ENCODE peak calls at places on chromosomes 4 and X, in five cellular contexts. U is foreskin fibroblast, V is fibroblast of villous mesenchyme, H is WTC11, B is body of pancreas. L is an unnamed sample.

GRCh38 chrX:149274516-149275105 is 230.5 kb downstream of the IDS start:
- DNase-seq in V (no peak), B (no peak), H (no peak), U (peak), L (no peak)

GRCh38 chr4:177554966-177555574 is 112.8 kb upstream of the AGA start:
- DNase-seq in B (peak), V (peak), H (no peak), U (peak), L (peak)

GRCh38 chrX:31181377-31182038 is 109.7 kb upstream of the FTHL17 start:
- DNase-seq in H (no peak), V (no peak), B (no peak), U (no peak), L (no peak)

GRCh38 chrX:8668797-8669196 is 63.1 kb downstream of the ANOS1 start:
- DNase-seq in B (no peak), V (no peak), H (no peak), U (no peak), L (no peak)

GRCh38 chr4:130563185-130563890 is 1467.4 kb downstream of the C4orf33 start:
- DNase-seq in B (peak), H (peak), V (peak), U (peak), L (peak)

GRCh38 chrX:101478366-101478765 is 6.9 kb upstream of the ARMCX4 start:
- DNase-seq in B (no peak), V (no peak), H (no peak), U (peak), L (no peak)

GRCh38 chrX:51608071-51608470 is 10.6 kb downstream of the CENPVL3 start:
- DNase-seq in B (no peak), V (peak), H (no peak), U (peak), L (no peak)

GRCh38 chr4:142373610-142374009 is 472.5 kb downstream of the INPP4B start:
- DNase-seq in H (no peak), U (peak), V (peak), B (no peak), L (no peak)

GRCh38 chr4:176340871-176341685 is 21.3 kb downstream of the SPCS3 start:
- DNase-seq in B (no peak), V (peak), H (no peak), U (peak), L (peak)

GRCh38 chr4:88528861-88529260 is 5.3 kb upstream of the PYURF start:
- DNase-seq in B (no peak), V (no peak), H (no peak), U (peak), L (no peak)
- TF ChIP-seq CTCF in B (no peak), V (no peak), H (no peak), U (no peak), L (peak)

DNA sequence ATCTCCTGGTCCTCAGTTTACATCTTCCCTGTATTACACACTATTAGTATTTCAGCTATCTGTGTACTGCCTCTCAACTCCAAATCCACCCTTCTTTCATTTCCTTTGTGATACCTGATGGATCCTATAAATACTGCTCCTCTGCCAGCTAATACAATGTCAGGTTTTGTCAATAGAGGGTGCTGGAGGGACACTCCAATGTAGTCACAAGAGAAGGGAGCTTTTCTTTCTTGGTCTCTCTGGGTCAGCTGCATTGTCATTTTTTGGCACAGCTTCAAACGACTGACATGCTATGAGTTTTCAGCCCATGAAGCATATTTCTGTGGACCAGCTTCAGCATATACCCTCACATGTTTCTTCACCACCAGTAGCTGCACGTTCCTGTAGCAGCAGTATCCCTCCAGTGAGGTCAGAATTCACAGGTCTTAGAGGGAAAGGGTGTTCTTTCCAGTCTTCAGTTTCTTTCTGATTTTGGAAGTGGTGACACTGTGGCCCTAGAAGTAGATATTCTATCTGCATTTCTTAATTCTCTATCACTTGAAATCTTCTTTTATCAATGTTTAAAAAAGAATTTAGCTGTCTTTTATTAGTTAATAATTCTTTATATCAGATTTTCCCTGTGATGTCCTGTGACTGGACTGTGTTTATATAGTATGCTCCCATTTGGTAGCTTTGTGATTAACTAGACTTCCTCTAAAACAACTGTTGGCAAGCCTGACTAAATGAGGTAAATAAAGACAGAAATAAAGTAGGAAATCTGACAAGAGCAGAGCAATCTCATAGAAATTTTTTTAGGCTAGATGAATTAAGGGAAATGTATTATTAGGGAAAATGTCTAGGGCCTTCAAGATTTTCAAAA is 60.6 kb downstream of the GABRA2 start:
- DNase-seq in U (no peak), H (peak), B (peak), V (peak), L (no peak)
- TF ChIP-seq CTCF in U (no peak), H (peak), B (peak), V (peak), L (no peak)

DNA sequence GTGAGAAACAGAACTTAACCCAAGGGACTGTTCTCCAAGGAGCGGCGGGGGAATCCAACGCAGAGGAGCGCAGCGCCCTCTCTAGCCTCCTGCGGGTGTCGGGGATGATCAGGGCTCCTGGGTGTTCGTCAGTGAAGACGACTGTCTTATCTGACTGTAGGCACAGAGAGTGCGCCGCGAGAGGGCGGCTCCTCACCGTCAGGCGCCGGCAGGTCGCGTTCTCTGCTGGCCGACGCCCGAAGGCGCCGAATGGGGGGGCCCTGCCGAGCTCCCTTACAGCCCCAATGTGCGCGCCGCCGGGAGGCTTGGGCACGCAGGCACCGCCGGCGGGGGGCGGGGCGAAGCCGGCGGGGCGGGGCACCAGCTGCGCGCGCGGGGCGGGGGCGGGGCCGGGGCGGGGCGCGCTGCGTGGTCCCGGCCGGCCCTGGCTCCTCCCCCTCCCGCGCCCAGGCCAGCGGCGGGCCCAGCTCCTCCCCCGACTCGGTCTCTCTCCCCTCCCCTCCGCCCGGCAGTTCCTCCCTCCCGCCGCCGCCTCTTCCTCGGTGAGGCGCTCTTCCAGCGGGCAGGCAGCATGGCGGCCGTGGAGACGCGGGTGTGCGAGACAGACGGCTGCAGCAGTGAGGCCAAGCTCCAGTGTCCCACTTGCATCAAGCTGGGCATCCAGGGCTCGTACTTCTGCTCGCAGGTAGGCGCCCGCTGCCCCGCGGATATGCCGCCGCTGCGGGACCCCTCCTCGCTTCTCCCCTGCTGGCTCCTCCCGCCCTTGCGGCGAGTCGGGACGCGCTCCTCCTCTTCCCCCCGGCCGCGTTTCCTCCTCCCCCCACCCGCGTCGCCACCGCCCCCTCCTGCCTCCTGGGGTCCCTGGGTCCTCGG is at the start of gene METAP1:
- DNase-seq in V (peak), U (peak), B (peak), H (peak), L (peak)
- TF ChIP-seq CTCF in V (peak), U (peak), B (peak), H (no peak), L (peak)

DNA sequence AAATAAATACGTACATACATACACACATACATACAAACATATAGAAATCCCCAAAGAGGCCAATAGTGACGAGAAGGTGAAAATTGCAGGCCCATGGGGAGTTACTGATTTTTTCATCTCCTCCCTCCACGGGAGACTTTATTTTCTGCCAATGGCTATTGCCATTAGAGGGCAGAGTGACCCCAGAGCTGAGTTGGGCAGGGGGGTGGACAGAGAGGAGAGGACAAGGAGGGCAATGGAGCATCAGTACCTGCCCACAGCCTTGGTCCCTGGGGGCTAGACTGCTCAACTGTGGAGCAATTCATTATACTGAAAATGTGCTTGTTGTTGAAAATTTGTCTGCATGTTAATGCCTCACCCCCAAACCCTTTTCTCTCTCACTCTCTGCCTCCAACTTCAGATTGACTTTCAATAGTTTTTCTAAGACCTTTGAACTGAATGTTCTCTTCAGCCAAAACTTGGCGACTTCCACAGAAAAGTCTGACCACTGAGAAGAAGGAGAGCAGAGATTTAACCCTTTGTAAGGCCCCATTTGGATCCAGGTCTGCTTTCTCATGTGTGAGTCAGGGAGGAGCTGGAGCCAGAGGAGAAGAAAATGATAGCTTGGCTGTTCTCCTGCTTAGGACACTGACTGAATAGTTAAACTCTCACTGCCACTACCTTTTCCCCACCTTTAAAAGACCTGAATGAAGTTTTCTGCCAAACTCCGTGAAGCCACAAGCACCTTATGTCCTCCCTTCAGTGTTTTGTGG is 180.7 kb downstream of the AR start:
- DNase-seq in B (no peak), H (peak), U (peak), V (no peak), L (no peak)
- TF ChIP-seq CTCF in B (no peak), H (no peak), U (peak), V (no peak), L (peak)

GRCh38 chrX:56248492-56248891 is 16.3 kb downstream of the KLF8 start:
- DNase-seq in H (peak), U (peak), V (peak), B (peak), L (peak)
- TF ChIP-seq CTCF in H (peak), U (peak), V (peak), B (peak), L (peak)

DNA sequence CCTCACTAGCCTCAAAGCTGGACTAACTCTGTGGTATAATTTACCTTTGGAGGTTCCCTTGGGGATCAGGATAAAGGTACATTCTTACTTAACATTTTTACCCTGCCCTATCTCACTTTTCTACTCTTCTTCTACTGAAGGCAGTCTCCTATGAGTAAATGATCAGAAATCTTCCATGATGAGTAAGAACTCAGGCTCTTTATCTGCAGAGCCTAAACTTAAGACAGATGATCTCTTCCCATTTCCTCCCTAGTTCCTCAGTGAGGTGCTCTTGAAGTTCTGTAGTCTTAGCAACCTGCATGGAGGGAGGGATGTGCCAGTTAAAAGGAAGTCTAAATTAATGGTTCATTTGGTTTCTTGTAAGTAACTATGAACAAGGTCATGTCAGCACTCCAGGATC is 295.7 kb downstream of the SLC7A11 start:
- DNase-seq in V (no peak), H (no peak), U (peak), B (no peak), L (peak)
- TF ChIP-seq CTCF in V (no peak), H (no peak), U (no peak), B (no peak), L (no peak)

GRCh38 chrX:42715689-42716022 is 62.3 kb downstream of the PPP1R2C start:
- DNase-seq in B (no peak), U (no peak), H (no peak), V (no peak), L (no peak)

GRCh38 chrX:42710452-42710851 is 67.5 kb downstream of the PPP1R2C start:
- DNase-seq in B (no peak), U (no peak), H (no peak), V (no peak), L (no peak)

GRCh38 chrX:42720209-42720608 is 57.8 kb downstream of the PPP1R2C start:
- DNase-seq in V (no peak), U (no peak), H (no peak), B (no peak), L (no peak)

DNA sequence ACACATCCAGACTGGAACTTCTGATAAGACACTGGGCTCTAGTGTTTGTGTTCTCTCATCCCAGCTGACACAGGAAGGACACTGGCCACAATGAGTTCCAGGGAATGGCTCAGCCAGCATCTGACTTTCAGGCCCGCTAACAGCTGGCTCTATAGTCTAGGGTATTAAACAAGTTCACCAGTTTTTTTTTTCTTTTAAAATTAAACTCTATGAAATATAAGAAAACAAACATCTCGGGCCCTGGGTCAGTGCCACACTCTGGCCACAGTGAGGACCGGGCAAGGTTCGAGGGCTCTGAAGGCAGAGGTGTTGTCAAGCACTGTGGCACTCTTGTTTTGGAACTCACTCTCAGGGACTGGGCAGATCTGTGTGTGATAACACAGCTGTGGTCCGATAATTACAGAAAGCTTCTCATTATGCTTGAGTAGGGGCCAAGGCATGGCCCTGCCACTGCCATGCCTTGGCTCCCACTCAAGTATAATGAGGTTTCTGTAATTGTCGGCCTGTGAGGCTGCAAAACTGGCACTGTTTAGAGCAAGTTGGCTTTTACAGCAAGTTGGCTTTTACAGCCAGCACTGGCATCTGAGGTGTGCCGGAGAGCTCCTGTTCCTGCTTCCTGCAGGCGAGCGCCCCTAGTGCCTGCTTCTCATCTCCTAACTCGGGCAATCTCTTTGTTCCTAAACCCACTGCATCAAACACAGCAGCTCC is 62.8 kb downstream of the PPP1R2C start:
- DNase-seq in U (no peak), V (no peak), H (peak), B (peak), L (no peak)
- TF ChIP-seq CTCF in U (no peak), V (no peak), H (no peak), B (peak), L (no peak)